ENCODE peak calls at places on chromosomes 11 and 22, in eight cellular contexts. I is mucosa of descending colon, N is WERI-Rb-1, Y is A549, P is fibroblast of mammary gland, B is GM20000, A is neural progenitor cell, M is AG09309. G is an unnamed sample.

GRCh38 chr22:45092644-45093043 is 71.1 kb upstream of the NUP50 start:
- DNase-seq in I (no peak), N (no peak), Y (no peak), P (no peak), B (no peak), A (no peak), M (no peak), G (no peak)

GRCh38 chr11:80163011-80163410 is 722.2 kb upstream of the TENM4 start:
- DNase-seq in I (no peak), N (no peak), Y (no peak), P (no peak), B (no peak), A (no peak), M (no peak), G (no peak)

GRCh38 chr22:41687901-41688364 is 734 bp downstream of the SNU13 start:
- DNase-seq in I (peak), N (no peak), Y (no peak), P (peak), B (no peak), A (peak), M (no peak), G (peak)

GRCh38 chr22:45717787-45718186 is 46.2 kb downstream of the ATXN10 start:
- DNase-seq in I (no peak), N (no peak), Y (no peak), P (peak), B (no peak), A (no peak), M (no peak), G (no peak)

GRCh38 chr22:32644252-32645100 is 157.0 kb upstream of the TIMP3 start:
- DNase-seq in I (peak), N (no peak), Y (no peak), P (no peak), B (no peak), A (no peak), M (no peak), G (peak)

GRCh38 chr22:43570531-43571144 is 158.8 kb downstream of the MPPED1 start:
- DNase-seq in I (no peak), N (peak), Y (no peak), P (no peak), B (no peak), A (peak), M (no peak), G (no peak)

GRCh38 chr11:23192256-23192655 is 332.0 kb upstream of the CCDC179 start:
- DNase-seq in I (no peak), N (no peak), Y (no peak), P (peak), B (no peak), A (no peak), M (no peak), G (no peak)

GRCh38 chr11:26297179-26297970 is 34.6 kb upstream of the ANO3 start:
- DNase-seq in I (no peak), N (peak), Y (peak), P (peak), B (peak), A (peak), M (peak), G (no peak)

GRCh38 chr11:5367461-5368074 is 16.0 kb upstream of the OR51M1 start:
- DNase-seq in I (no peak), N (no peak), Y (no peak), P (peak), B (no peak), A (no peak), M (no peak), G (no peak)

GRCh38 chr11:35305670-35306382 is 113.5 kb downstream of the SLC1A2 start:
- DNase-seq in I (no peak), N (peak), Y (peak), P (peak), B (peak), A (peak), M (no peak), G (peak)

GRCh38 chr11:108084811-108085210 is 36.6 kb upstream of the ACAT1 start:
- DNase-seq in I (no peak), N (no peak), Y (no peak), P (no peak), B (no peak), A (no peak), M (no peak), G (no peak)

GRCh38 chr11:112268406-112268805 is 7.7 kb upstream of the PLET1 start:
- DNase-seq in I (no peak), N (no peak), Y (no peak), P (no peak), B (no peak), A (no peak), M (no peak), G (no peak)

GRCh38 chr11:119282495-119282894 is 34.4 kb downstream of the MCAM start:
- DNase-seq in I (no peak), N (no peak), Y (no peak), P (no peak), B (no peak), A (no peak), M (no peak), G (no peak)

GRCh38 chr11:9014826-9015225 is 11.0 kb upstream of the NRIP3 start:
- DNase-seq in I (no peak), N (no peak), Y (no peak), P (no peak), B (no peak), A (no peak), M (no peak), G (no peak)

GRCh38 chr11:57269580-57270021 is 32.6 kb upstream of the APLNR start:
- DNase-seq in I (no peak), N (no peak), Y (no peak), P (no peak), B (no peak), A (no peak), M (no peak), G (no peak)

GRCh38 chr11:1500466-1501420 is 14.2 kb upstream of the MOB2 start:
- DNase-seq in I (peak), N (no peak), Y (no peak), P (no peak), B (no peak), A (no peak), M (no peak), G (no peak)

GRCh38 chr22:16964366-16964765 is 43.7 kb downstream of the GAB4 start:
- DNase-seq in I (no peak), N (no peak), Y (no peak), P (no peak), B (no peak), A (no peak), M (no peak), G (no peak)

GRCh38 chr11:133901999-133902398 is 54.8 kb downstream of the IGSF9B start:
- DNase-seq in I (no peak), N (peak), Y (no peak), P (no peak), B (no peak), A (no peak), M (no peak), G (no peak)

GRCh38 chr11:57462597-57462996 is 2.3 kb downstream of the RTN4RL2 start:
- DNase-seq in I (peak), N (no peak), Y (no peak), P (no peak), B (no peak), A (no peak), M (no peak), G (no peak)

GRCh38 chr11:7673724-7674434 is 579 bp upstream of the CYB5R2 start:
- DNase-seq in I (peak), N (no peak), Y (no peak), P (peak), B (peak), A (peak), M (no peak), G (peak)

GRCh38 chr11:75328426-75329277 is 22.8 kb downstream of the ARRB1 start:
- DNase-seq in I (peak), N (peak), Y (peak), P (peak), B (no peak), A (peak), M (no peak), G (peak)

GRCh38 chr11:7480132-7480531 is 5.2 kb upstream of the OLFML1 start:
- DNase-seq in I (no peak), N (no peak), Y (no peak), P (peak), B (no peak), A (no peak), M (peak), G (no peak)

GRCh38 chr11:46127150-46127638 is 5.9 kb upstream of the PHF21A start:
- DNase-seq in I (no peak), N (no peak), Y (peak), P (peak), B (peak), A (peak), M (peak), G (peak)

GRCh38 chr11:63986932-63987513 is 785 bp downstream of the OTUB1 start:
- DNase-seq in I (no peak), N (no peak), Y (no peak), P (no peak), B (no peak), A (no peak), M (no peak), G (no peak)

GRCh38 chr22:31082606-31083376 is 1.7 kb downstream of the SMTN start:
- DNase-seq in I (peak), N (peak), Y (peak), P (peak), B (no peak), A (peak), M (no peak), G (peak)

GRCh38 chr11:61266602-61267001 is 25.6 kb downstream of the PGA5 start:
- DNase-seq in I (no peak), N (no peak), Y (no peak), P (peak), B (no peak), A (no peak), M (no peak), G (no peak)

GRCh38 chr11:24513837-24514594 is 17.2 kb downstream of the LUZP2 start:
- DNase-seq in I (no peak), N (no peak), Y (no peak), P (no peak), B (no peak), A (peak), M (no peak), G (no peak)

GRCh38 chr11:24511518-24511917 is 14.7 kb downstream of the LUZP2 start:
- DNase-seq in I (no peak), N (no peak), Y (no peak), P (no peak), B (no peak), A (no peak), M (no peak), G (no peak)

DNA sequence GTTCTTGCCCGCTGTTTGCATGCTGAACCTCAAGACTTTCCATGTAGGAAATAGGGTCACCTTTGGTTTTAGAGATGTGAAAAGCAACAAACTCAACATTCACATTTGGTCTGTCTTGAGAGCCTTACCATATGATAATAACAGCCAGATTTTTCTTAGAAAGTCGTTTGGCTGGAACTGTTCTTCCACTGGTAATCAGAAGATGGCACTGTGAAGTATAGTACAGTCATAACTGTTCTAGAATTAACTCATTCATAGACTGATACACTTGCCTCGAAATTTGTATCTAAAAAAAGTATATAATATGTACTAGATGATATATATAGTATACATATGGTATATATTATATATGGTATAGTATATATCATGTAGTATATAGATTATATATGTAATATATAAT is 12.3 kb downstream of the LUZP2 start:
- DNase-seq in I (no peak), N (no peak), Y (no peak), P (no peak), B (no peak), A (no peak), M (no peak), G (no peak)
- TF ChIP-seq CTCF in I (no peak), N (no peak), Y (no peak), P (no peak), B (no peak), A (no peak), M (no peak), G (no peak)

GRCh38 chr22:39175127-39176066 is 22.9 kb upstream of the CBX7 start:
- DNase-seq in I (no peak), N (no peak), Y (no peak), P (no peak), B (peak), A (no peak), M (no peak), G (no peak)
- TF ChIP-seq CTCF in I (no peak), N (no peak), Y (no peak), P (no peak), B (no peak), A (no peak), M (no peak), G (no peak)

DNA sequence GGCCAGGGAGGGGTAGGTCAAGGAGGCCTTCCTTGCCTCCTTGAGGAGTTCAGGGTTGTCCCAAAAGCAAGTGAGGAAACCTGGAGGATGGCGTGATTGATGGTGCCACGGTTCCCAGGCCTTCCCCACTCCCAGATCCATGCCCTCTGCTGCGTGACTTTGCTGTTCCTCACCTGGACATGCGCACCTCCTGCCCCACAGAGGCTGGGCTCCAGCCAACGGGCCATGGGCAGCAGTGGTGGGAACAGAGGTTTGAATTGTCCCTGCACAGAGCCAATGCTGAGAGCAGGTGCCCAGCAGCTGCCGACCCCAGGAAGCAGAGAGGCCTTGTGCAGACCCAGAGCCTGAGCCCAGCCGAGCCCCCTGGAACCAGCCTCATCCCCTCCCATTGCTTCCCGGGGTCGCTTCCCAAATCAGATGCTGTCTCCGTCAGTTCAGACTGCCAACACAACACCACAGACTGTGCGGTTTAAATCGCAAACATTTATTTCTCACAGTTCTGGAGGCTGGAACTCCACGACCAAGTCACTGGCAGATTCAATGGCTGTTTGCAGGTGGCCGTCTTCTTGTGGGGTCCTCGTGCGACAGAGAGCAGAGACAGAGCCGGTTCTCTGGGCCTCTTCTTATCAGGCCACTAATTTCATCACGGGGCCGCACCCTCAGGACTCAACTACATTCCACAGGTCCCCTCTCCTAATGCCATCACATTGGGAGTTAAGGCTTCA is 6.2 kb upstream of the LINC01488 start:
- DNase-seq in I (peak), N (no peak), Y (no peak), P (no peak), B (no peak), A (no peak), M (no peak), G (no peak)
- TF ChIP-seq CTCF in I (no peak), N (no peak), Y (no peak), P (no peak), B (no peak), A (no peak), M (no peak), G (no peak)

DNA sequence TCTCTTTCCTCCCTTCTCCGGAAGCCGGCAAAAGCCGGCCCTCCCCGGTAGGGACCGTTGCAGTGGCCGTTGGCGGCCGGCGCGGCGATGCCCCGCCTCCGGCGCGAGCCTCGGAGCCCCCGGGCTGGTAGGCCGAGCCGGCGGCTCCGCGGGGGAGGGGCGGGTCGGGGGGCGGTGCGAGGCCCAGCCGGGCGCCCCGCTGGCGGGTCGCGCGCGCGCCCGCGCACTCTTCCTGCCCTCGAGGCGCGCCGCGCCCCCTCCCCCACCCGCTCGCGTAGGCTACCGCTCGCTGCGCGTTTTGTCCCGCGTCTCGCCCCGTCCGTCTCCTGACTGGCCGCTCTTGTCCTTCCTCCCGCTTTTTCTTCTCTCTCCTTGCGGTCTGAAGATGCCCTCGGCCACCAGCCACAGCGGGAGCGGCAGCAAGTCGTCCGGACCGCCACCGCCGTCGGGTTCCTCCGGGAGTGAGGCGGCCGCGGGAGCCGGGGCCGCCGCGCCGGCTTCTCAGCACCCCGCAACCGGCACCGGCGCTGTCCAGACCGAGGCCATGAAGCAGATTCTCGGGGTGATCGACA is 591 bp downstream of the CAPRIN1 start:
- DNase-seq in I (peak), N (peak), Y (peak), P (peak), B (peak), A (peak), M (peak), G (peak)
- TF ChIP-seq CTCF in I (no peak), N (no peak), Y (no peak), P (no peak), B (no peak), A (no peak), M (no peak), G (no peak)

G was measured in activated CD8-positive, alpha-beta T cell treated with anti-CD3 and anti-CD28 coated beads for 36 hours.